ENCODE peak calls at places on chromosomes 1 and 21, in nine cellular contexts. A, S, F, H, G, V, X, W and B are unnamed samples.

GRCh38 chr1:86155807-86156561 is 588 bp downstream of the COL24A1 start:
- DNase-seq in A (no peak), S (peak), F (no peak), H (no peak), G (no peak), V (no peak), X (peak), W (no peak), B (peak)

GRCh38 chr1:245310605-245311531 is 156.1 kb downstream of the KIF26B start:
- DNase-seq in A (no peak), S (no peak), F (no peak), H (no peak), G (no peak), V (no peak), X (peak), W (no peak), B (peak)

GRCh38 chr1:14441302-14441741 is 157.2 kb upstream of the KAZN start:
- DNase-seq in A (no peak), S (peak), F (no peak), H (no peak), G (no peak), V (no peak), X (no peak), W (no peak), B (peak)

GRCh38 chr1:7615138-7615537 is 156.0 kb upstream of the VAMP3 start:
- DNase-seq in A (no peak), S (no peak), F (no peak), H (no peak), G (no peak), V (no peak), X (no peak), W (no peak), B (no peak)

GRCh38 chr1:245001252-245001651 is 136.9 kb upstream of the HNRNPU start:
- DNase-seq in A (no peak), S (no peak), F (no peak), H (no peak), G (no peak), V (no peak), X (no peak), W (no peak), B (no peak)

GRCh38 chr1:241899211-241899610 is 51.2 kb downstream of the EXO1 start:
- DNase-seq in A (no peak), S (no peak), F (no peak), H (no peak), G (no peak), V (no peak), X (no peak), W (no peak), B (no peak)

GRCh38 chr1:15620155-15620545 is 2.9 kb downstream of the DDI2 start:
- DNase-seq in A (no peak), S (peak), F (no peak), H (peak), G (peak), V (no peak), X (no peak), W (no peak), B (peak)

GRCh38 chr1:228283476-228284147 is 75.8 kb downstream of the OBSCN start:
- DNase-seq in A (no peak), S (no peak), F (no peak), H (no peak), G (no peak), V (no peak), X (peak), W (no peak), B (no peak)

GRCh38 chr1:22729400-22729773 is 18.7 kb downstream of the EPHB2 start:
- DNase-seq in A (no peak), S (no peak), F (no peak), H (no peak), G (no peak), V (no peak), X (no peak), W (no peak), B (no peak)

GRCh38 chr1:99571092-99571734 is 74.7 kb upstream of the PALMD start:
- DNase-seq in A (no peak), S (no peak), F (no peak), H (no peak), G (no peak), V (no peak), X (no peak), W (no peak), B (no peak)

GRCh38 chr1:55987491-55988255 is 591.7 kb downstream of the PLPP3 start:
- DNase-seq in A (peak), S (no peak), F (no peak), H (no peak), G (no peak), V (no peak), X (peak), W (no peak), B (no peak)

GRCh38 chr1:94709891-94710581 is 110.1 kb upstream of the SLC44A3 start:
- DNase-seq in A (no peak), S (no peak), F (no peak), H (no peak), G (no peak), V (no peak), X (no peak), W (no peak), B (no peak)

GRCh38 chr1:203440780-203441179 is 34.8 kb upstream of the PRELP start:
- DNase-seq in A (peak), S (peak), F (peak), H (no peak), G (no peak), V (no peak), X (peak), W (no peak), B (no peak)

GRCh38 chr1:38712046-38712445 is 147.5 kb downstream of the RRAGC start:
- DNase-seq in A (no peak), S (no peak), F (no peak), H (no peak), G (no peak), V (no peak), X (no peak), W (no peak), B (peak)

GRCh38 chr1:189205863-189206262 is 1271.8 kb downstream of the BRINP3 start:
- DNase-seq in A (no peak), S (peak), F (no peak), H (no peak), G (no peak), V (no peak), X (no peak), W (no peak), B (no peak)

GRCh38 chr1:8026976-8027747 is 1.1 kb upstream of the ERRFI1 start:
- DNase-seq in A (no peak), S (peak), F (no peak), H (no peak), G (no peak), V (no peak), X (peak), W (no peak), B (no peak)

GRCh38 chr1:10726355-10726754 is 70.1 kb downstream of the CASZ1 start:
- DNase-seq in A (no peak), S (no peak), F (peak), H (no peak), G (no peak), V (no peak), X (no peak), W (no peak), B (no peak)

GRCh38 chr1:204092632-204093420 is 19.9 kb downstream of the SOX13 start:
- DNase-seq in A (no peak), S (no peak), F (no peak), H (no peak), G (no peak), V (no peak), X (no peak), W (no peak), B (no peak)

GRCh38 chr1:152866321-152866720 is 6.5 kb downstream of the LCE7A start:
- DNase-seq in A (no peak), S (no peak), F (no peak), H (no peak), G (no peak), V (no peak), X (no peak), W (no peak), B (no peak)

GRCh38 chr1:207306603-207307002 is 14.9 kb upstream of the CD55 start:
- DNase-seq in A (peak), S (no peak), F (no peak), H (no peak), G (no peak), V (no peak), X (peak), W (no peak), B (no peak)

GRCh38 chr1:167455786-167456446 is 62.4 kb downstream of the CD247 start:
- DNase-seq in A (no peak), S (no peak), F (peak), H (no peak), G (no peak), V (peak), X (peak), W (peak), B (peak)

GRCh38 chr1:39491146-39491921 is at the start of gene BMP8A:
- DNase-seq in A (peak), S (peak), F (peak), H (peak), G (peak), V (peak), X (peak), W (peak), B (peak)

GRCh38 chr1:1080122-1080753 is 6.1 kb upstream of the RNF223 start:
- DNase-seq in A (peak), S (peak), F (peak), H (peak), G (no peak), V (peak), X (peak), W (no peak), B (peak)

GRCh38 chr21:42645211-42646075 is 8.0 kb upstream of the PDE9A start:
- DNase-seq in A (no peak), S (no peak), F (no peak), H (no peak), G (no peak), V (no peak), X (no peak), W (no peak), B (no peak)